ENCODE peak calls at places on chromosomes 5 and 9, in six cellular contexts. D is WTC11, K is HepG2, L is K562, F is H1, V is GM12878. O is an unnamed sample.

GRCh38 chr9:105007143-105007542 is 79.2 kb upstream of the ABCA1 start:
- DNase-seq in D (no peak), K (no peak), L (no peak), F (no peak), V (no peak), O (no peak)

GRCh38 chr5:170289749-170290148 is 7.8 kb downstream of the LCP2 start:
- DNase-seq in D (no peak), K (no peak), L (no peak), F (no peak), V (no peak), O (no peak)

GRCh38 chr5:175654807-175655206 is 3.1 kb upstream of the HRH2 start:
- DNase-seq in D (no peak), K (no peak), L (peak), F (no peak), V (no peak), O (no peak)

GRCh38 chr5:54563083-54563761 is 45.7 kb downstream of the SNX18 start:
- DNase-seq in D (no peak), K (no peak), L (no peak), F (no peak), V (no peak), O (no peak)

GRCh38 chr5:133421394-133421793 is 190.9 kb downstream of the FSTL4 start:
- DNase-seq in D (peak), K (no peak), L (peak), F (peak), V (no peak), O (peak)

GRCh38 chr5:142314606-142315005 is 10.2 kb downstream of the SPRY4 start:
- DNase-seq in D (no peak), K (no peak), L (no peak), F (peak), V (no peak), O (no peak)

GRCh38 chr9:72537671-72538070 is 16.3 kb downstream of the TMC1 start:
- DNase-seq in D (no peak), K (no peak), L (no peak), F (no peak), V (no peak), O (no peak)

GRCh38 chr5:141478321-141478945 is 2.7 kb downstream of the PCDHGC3 start:
- DNase-seq in D (peak), K (no peak), L (no peak), F (peak), V (no peak), O (peak)

GRCh38 chr9:126805546-126806262 is 864 bp downstream of the ZBTB43 start:
- DNase-seq in D (no peak), K (peak), L (peak), F (no peak), V (peak), O (peak)

GRCh38 chr5:142179776-142180387 is 71.3 kb downstream of the NDFIP1 start:
- DNase-seq in D (no peak), K (no peak), L (no peak), F (no peak), V (no peak), O (no peak)

GRCh38 chr9:8857330-8858249 is 1058.0 kb upstream of the DMAC1 start:
- DNase-seq in D (peak), K (no peak), L (no peak), F (peak), V (no peak), O (peak)

GRCh38 chr9:134597957-134598883 is 43.4 kb upstream of the COL5A1 start:
- DNase-seq in D (peak), K (peak), L (no peak), F (no peak), V (no peak), O (no peak)

GRCh38 chr9:95167998-95168397 is 149.5 kb downstream of the FANCC start:
- DNase-seq in D (peak), K (peak), L (peak), F (peak), V (no peak), O (peak)

GRCh38 chr5:169538935-169539334 is 44.6 kb upstream of the SPDL1 start:
- DNase-seq in D (no peak), K (no peak), L (no peak), F (no peak), V (no peak), O (no peak)

GRCh38 chr5:112210430-112211005 is 208.6 kb downstream of the EPB41L4A start:
- DNase-seq in D (peak), K (peak), L (peak), F (no peak), V (no peak), O (peak)

GRCh38 chr5:132747064-132747692 is at the start of gene CCNI2:
- DNase-seq in D (peak), K (no peak), L (no peak), F (peak), V (no peak), O (peak)

GRCh38 chr9:104329245-104329644 is 174.8 kb upstream of the OR13F1 start:
- DNase-seq in D (no peak), K (no peak), L (no peak), F (no peak), V (no peak), O (no peak)

GRCh38 chr5:116557669-116558271 is 16.9 kb downstream of the SEMA6A start:
- DNase-seq in D (no peak), K (peak), L (peak), F (no peak), V (no peak), O (peak)

GRCh38 chr5:82538339-82539034 is 260.3 kb upstream of the RPS23 start:
- DNase-seq in D (no peak), K (no peak), L (peak), F (no peak), V (no peak), O (no peak)

DNA sequence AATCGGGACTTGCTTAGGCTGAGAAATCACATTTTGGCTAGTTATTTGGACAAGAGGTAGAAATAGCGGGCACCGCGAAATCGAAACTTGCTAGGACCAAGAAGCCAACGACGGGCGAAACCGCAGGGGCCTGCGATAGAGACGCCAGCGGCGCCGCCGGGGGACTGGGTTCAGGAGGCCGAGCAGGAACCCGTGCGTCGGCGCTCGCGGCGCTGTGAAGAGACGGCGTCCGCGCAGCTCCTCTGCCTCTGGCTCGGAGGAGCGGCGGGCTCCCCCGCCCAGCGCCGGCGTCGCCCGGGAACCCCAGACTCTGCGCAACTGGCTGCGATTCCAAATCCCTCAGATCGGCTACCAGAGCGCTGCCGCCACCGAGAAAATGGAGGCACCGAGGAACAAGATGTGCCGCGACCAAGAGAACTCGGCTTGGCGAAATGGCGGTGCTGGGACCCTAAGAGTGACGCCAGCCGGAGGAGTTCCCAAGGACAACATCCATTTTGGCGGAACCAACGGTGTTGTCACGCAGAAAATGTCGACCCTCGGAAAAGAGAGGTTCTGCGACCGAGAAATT is 26.2 kb upstream of the ANXA2R start:
- DNase-seq in D (peak), K (peak), L (peak), F (peak), V (peak), O (peak)
- TF ChIP-seq CREB1 in D (no peak), K (no peak), L (peak), F (no peak), V (peak), O (no peak)

GRCh38 chr5:72283358-72283757 is 36.7 kb downstream of the MRPS27 start:
- DNase-seq in D (no peak), K (no peak), L (peak), F (no peak), V (no peak), O (no peak)
- TF ChIP-seq CREB1 in D (no peak), K (no peak), L (no peak), F (no peak), V (no peak), O (no peak)

GRCh38 chr5:87015908-87016307 is 251.8 kb upstream of the RASA1 start:
- DNase-seq in D (no peak), K (no peak), L (no peak), F (no peak), V (no peak), O (no peak)

GRCh38 chr5:87022415-87022814 is 245.3 kb upstream of the RASA1 start:
- DNase-seq in D (no peak), K (no peak), L (no peak), F (no peak), V (no peak), O (no peak)

GRCh38 chr5:87020099-87020934 is 247.4 kb upstream of the RASA1 start:
- DNase-seq in D (no peak), K (no peak), L (peak), F (no peak), V (peak), O (no peak)
- TF ChIP-seq CREB1 in D (no peak), K (no peak), L (no peak), F (no peak), V (no peak), O (no peak)

DNA sequence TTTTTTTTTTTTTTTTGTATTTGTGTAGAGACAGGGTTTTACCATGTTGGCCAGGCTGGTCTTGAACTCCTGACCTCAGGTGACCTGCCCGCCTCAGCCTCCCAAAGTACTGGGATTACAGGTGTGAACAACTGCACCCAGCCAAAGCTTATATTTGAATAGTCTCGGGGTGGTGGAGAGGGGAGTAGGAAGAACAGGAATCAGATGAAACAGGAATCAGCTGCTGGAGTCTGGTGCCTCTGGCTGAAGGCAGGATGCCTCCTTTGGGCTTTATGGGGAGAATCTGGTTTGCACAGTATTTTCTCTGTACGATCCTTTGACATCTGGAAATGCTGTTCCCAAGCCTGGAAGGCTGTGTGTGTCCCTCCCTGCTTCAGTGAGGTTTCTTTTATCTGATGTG is 10.9 kb downstream of the C5orf52 start:
- DNase-seq in D (no peak), K (no peak), L (no peak), F (no peak), V (no peak), O (no peak)
- TF ChIP-seq CREB1 in D (no peak), K (no peak), L (no peak), F (no peak), V (no peak), O (no peak)

GRCh38 chr9:4855861-4856260 is 63.1 kb downstream of the RCL1 start:
- DNase-seq in D (no peak), K (no peak), L (peak), F (no peak), V (no peak), O (no peak)
- TF ChIP-seq CREB1 in D (no peak), K (no peak), L (no peak), F (no peak), V (no peak), O (no peak)

GRCh38 chr9:131640438-131641181 is 95.3 kb downstream of the PRRT1B start:
- DNase-seq in D (no peak), K (no peak), L (no peak), F (no peak), V (no peak), O (no peak)
- TF ChIP-seq CREB1 in D (no peak), K (no peak), L (no peak), F (no peak), V (no peak), O (no peak)

GRCh38 chr9:136711751-136712689 is at the start of gene DIPK1B:
- DNase-seq in D (peak), K (no peak), L (peak), F (peak), V (no peak), O (peak)

GRCh38 chr9:136714876-136715239 is 2.5 kb downstream of the DIPK1B start:
- DNase-seq in D (no peak), K (no peak), L (no peak), F (no peak), V (no peak), O (no peak)

GRCh38 chr9:136712690-136713554 is 550 bp downstream of the DIPK1B start:
- DNase-seq in D (no peak), K (no peak), L (no peak), F (no peak), V (no peak), O (no peak)

GRCh38 chr9:136714096-136714875 is 1.9 kb downstream of the DIPK1B start:
- DNase-seq in D (no peak), K (no peak), L (no peak), F (no peak), V (no peak), O (no peak)

GRCh38 chr9:136713555-136713949 is 1.2 kb downstream of the DIPK1B start:
- DNase-seq in D (no peak), K (no peak), L (no peak), F (no peak), V (no peak), O (no peak)
- TF ChIP-seq CREB1 in D (no peak), K (no peak), L (no peak), F (no peak), V (no peak), O (no peak)

DNA sequence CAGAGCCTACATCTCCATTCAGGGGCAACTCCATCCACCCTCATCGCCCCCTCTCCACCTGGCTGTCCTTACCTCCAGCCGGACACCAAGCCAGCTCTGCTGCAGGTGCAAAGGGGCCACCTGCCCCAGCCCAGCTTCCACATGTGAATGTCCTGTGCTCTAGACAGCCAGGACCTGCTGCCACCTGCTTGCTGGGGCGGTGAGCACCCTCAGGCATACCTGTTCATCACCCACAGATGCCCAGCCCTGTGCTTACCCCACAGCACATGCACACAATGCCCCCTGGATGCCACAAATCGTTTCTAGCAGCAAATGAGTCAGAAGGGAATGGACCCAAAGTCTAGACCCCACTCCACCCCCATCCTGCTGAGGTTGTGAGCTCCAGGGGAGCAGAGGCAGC is 13.3 kb upstream of the NKD2 start:
- DNase-seq in D (no peak), K (no peak), L (no peak), F (no peak), V (no peak), O (no peak)
- TF ChIP-seq CREB1 in D (no peak), K (no peak), L (no peak), F (no peak), V (no peak), O (no peak)

GRCh38 chr5:17186271-17186670 is 31.2 kb upstream of the BASP1 start:
- DNase-seq in D (no peak), K (no peak), L (no peak), F (no peak), V (no peak), O (no peak)

GRCh38 chr5:17189381-17190036 is 27.9 kb upstream of the BASP1 start:
- DNase-seq in D (peak), K (peak), L (peak), F (peak), V (peak), O (peak)

GRCh38 chr5:17185349-17185748 is 32.1 kb upstream of the BASP1 start:
- DNase-seq in D (no peak), K (no peak), L (no peak), F (no peak), V (no peak), O (no peak)

GRCh38 chr5:17185776-17186175 is 31.7 kb upstream of the BASP1 start:
- DNase-seq in D (no peak), K (no peak), L (no peak), F (no peak), V (no peak), O (no peak)

DNA sequence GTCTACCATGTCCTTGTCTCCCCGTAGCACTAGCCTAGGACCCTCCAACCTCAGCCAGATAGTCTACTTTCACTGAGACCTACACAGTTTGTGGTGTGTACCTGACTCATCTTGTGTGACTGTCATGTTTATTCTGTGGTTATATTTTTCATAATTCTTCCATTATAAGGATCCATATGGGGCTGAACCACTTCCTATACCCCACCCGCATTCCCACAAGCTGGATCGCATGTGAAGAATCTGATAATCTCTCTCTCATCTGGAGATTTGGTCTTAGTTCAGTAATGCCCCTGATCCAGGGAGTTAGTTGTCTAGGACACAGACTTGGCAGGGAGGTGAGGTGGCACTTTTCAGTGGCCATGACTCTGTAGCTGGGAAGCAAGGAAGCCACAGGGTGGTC is 30.0 kb upstream of the BASP1 start:
- DNase-seq in D (no peak), K (no peak), L (no peak), F (no peak), V (no peak), O (no peak)
- TF ChIP-seq CREB1 in D (no peak), K (no peak), L (no peak), F (no peak), V (no peak), O (no peak)

O was measured in GM23338.